ENCODE peak calls at places on chromosomes 11 and 22, in eight cellular contexts. One of them, this sample, is unnamed. For H3K4me1, the result is how much of the 10 kb centered on the place peaks cover.

GRCh38 chr11:118175600-118176399 is 639 bp downstream of the SCN2B start:
- ATAC-seq in K562: no peak
- ATAC-seq in GM23338: peak
- ATAC-seq in HCT116: no peak
- ATAC-seq in upper lobe of left lung: no peak
- ATAC-seq in Panc1: no peak
- ATAC-seq in GM12878: peak
- ATAC-seq in HepG2: no peak
- ATAC-seq in this sample: no peak

GRCh38 chr22:24957043-24957442 is 4.5 kb downstream of the KIAA1671 start:
- ATAC-seq in Panc1: no peak
- ATAC-seq in upper lobe of left lung: no peak
- ATAC-seq in GM12878: no peak
- ATAC-seq in K562: no peak
- ATAC-seq in HCT116: no peak
- ATAC-seq in GM23338: no peak
- ATAC-seq in HepG2: no peak
- ATAC-seq in this sample: no peak

GRCh38 chr11:128888034-128888985 is 2.8 kb upstream of the KCNJ5 start:
- ATAC-seq in K562: no peak
- ATAC-seq in HCT116: no peak
- ATAC-seq in upper lobe of left lung: no peak
- ATAC-seq in HepG2: no peak
- ATAC-seq in Panc1: no peak
- ATAC-seq in GM12878: no peak
- ATAC-seq in GM23338: peak
- ATAC-seq in this sample: no peak

GRCh38 chr22:17811119-17811518 is 36.9 kb upstream of the BID start:
- ATAC-seq in upper lobe of left lung: no peak
- ATAC-seq in HepG2: no peak
- ATAC-seq in GM23338: no peak
- ATAC-seq in GM12878: no peak
- ATAC-seq in Panc1: no peak
- ATAC-seq in HCT116: no peak
- ATAC-seq in K562: peak
- ATAC-seq in this sample: no peak

GRCh38 chr11:61917043-61917356 is 366 bp downstream of the RAB3IL1 start:
- ATAC-seq in HepG2: no peak
- ATAC-seq in Panc1: peak
- ATAC-seq in GM12878: no peak
- ATAC-seq in upper lobe of left lung: no peak
- ATAC-seq in HCT116: no peak
- ATAC-seq in GM23338: peak
- ATAC-seq in K562: no peak
- ATAC-seq in this sample: peak

GRCh38 chr11:128684582-128685382 is 9.1 kb upstream of the FLI1 start:
- ATAC-seq in Panc1: no peak
- ATAC-seq in GM23338: peak
- ATAC-seq in K562: no peak
- ATAC-seq in upper lobe of left lung: no peak
- ATAC-seq in HCT116: no peak
- ATAC-seq in HepG2: no peak
- ATAC-seq in GM12878: peak
- ATAC-seq in this sample: no peak

GRCh38 chr11:103183981-103184592 is 74.9 kb downstream of the DYNC2H1 start:
- ATAC-seq in HCT116: no peak
- ATAC-seq in GM23338: no peak
- ATAC-seq in Panc1: no peak
- ATAC-seq in upper lobe of left lung: no peak
- ATAC-seq in K562: no peak
- ATAC-seq in GM12878: no peak
- ATAC-seq in HepG2: no peak
- ATAC-seq in this sample: no peak

GRCh38 chr11:109480251-109480650 is 58.3 kb downstream of the C11orf87 start:
- ATAC-seq in GM12878: no peak
- ATAC-seq in HCT116: no peak
- ATAC-seq in GM23338: peak
- ATAC-seq in upper lobe of left lung: no peak
- ATAC-seq in K562: no peak
- ATAC-seq in Panc1: no peak
- ATAC-seq in HepG2: no peak
- ATAC-seq in this sample: no peak

GRCh38 chr11:84003181-84003580 is 717.0 kb upstream of the CCDC90B start:
- ATAC-seq in HepG2: no peak
- ATAC-seq in Panc1: no peak
- ATAC-seq in HCT116: no peak
- ATAC-seq in GM12878: no peak
- ATAC-seq in upper lobe of left lung: no peak
- ATAC-seq in K562: no peak
- ATAC-seq in GM23338: no peak
- ATAC-seq in this sample: no peak

GRCh38 chr11:122180435-122180834 is 64.4 kb upstream of the BLID start:
- ATAC-seq in upper lobe of left lung: peak
- ATAC-seq in GM23338: peak
- ATAC-seq in HCT116: peak
- ATAC-seq in K562: no peak
- ATAC-seq in Panc1: peak
- ATAC-seq in GM12878: no peak
- ATAC-seq in HepG2: no peak
- ATAC-seq in this sample: peak

GRCh38 chr11:1916132-1916985 is 3.1 kb upstream of the TNNT3 start:
- ATAC-seq in GM12878: peak
- ATAC-seq in K562: no peak
- ATAC-seq in GM23338: no peak
- ATAC-seq in HepG2: no peak
- ATAC-seq in upper lobe of left lung: no peak
- ATAC-seq in HCT116: no peak
- ATAC-seq in Panc1: no peak
- ATAC-seq in this sample: no peak

GRCh38 chr11:65717906-65718305 is 2.7 kb downstream of the RNASEH2C start:
- ATAC-seq in upper lobe of left lung: no peak
- ATAC-seq in HCT116: no peak
- ATAC-seq in Panc1: no peak
- ATAC-seq in GM12878: no peak
- ATAC-seq in HepG2: no peak
- ATAC-seq in K562: no peak
- ATAC-seq in GM23338: no peak
- ATAC-seq in this sample: no peak

GRCh38 chr22:28903719-28904118 is 20.3 kb downstream of the ZNRF3 start:
- ATAC-seq in Panc1: no peak
- ATAC-seq in GM12878: no peak
- ATAC-seq in K562: no peak
- ATAC-seq in HCT116: no peak
- ATAC-seq in HepG2: no peak
- ATAC-seq in upper lobe of left lung: peak
- ATAC-seq in GM23338: peak
- ATAC-seq in this sample: no peak

GRCh38 chr11:31687256-31687655 is 123.9 kb downstream of the PAX6 start:
- ATAC-seq in GM12878: no peak
- ATAC-seq in upper lobe of left lung: no peak
- ATAC-seq in GM23338: no peak
- ATAC-seq in HCT116: no peak
- ATAC-seq in HepG2: no peak
- ATAC-seq in K562: no peak
- ATAC-seq in Panc1: no peak
- ATAC-seq in this sample: no peak

GRCh38 chr22:24185001-24185500 is 3.8 kb downstream of the SUSD2 start:
- ATAC-seq in K562: no peak
- ATAC-seq in GM12878: no peak
- ATAC-seq in HCT116: no peak
- ATAC-seq in Panc1: no peak
- ATAC-seq in upper lobe of left lung: no peak
- ATAC-seq in HepG2: no peak
- ATAC-seq in GM23338: no peak
- ATAC-seq in this sample: no peak

GRCh38 chr11:46719543-46720218 is 668 bp downstream of the F2 start:
- ATAC-seq in GM23338: no peak
- ATAC-seq in HCT116: no peak
- ATAC-seq in Panc1: peak
- ATAC-seq in HepG2: no peak
- ATAC-seq in K562: peak
- ATAC-seq in GM12878: no peak
- ATAC-seq in upper lobe of left lung: no peak
- ATAC-seq in this sample: no peak

GRCh38 chr11:110098645-110099044 is 5.5 kb downstream of the ZC3H12C start:
- ATAC-seq in HepG2: peak
- ATAC-seq in HCT116: peak
- ATAC-seq in upper lobe of left lung: no peak
- ATAC-seq in GM12878: peak
- ATAC-seq in Panc1: peak
- ATAC-seq in K562: peak
- ATAC-seq in GM23338: no peak
- ATAC-seq in this sample: no peak

GRCh38 chr11:57761301-57762234 is at the start of gene CTNND1:
- ATAC-seq in HCT116: peak
- ATAC-seq in GM12878: peak
- ATAC-seq in GM23338: peak
- ATAC-seq in K562: peak
- ATAC-seq in upper lobe of left lung: peak
- ATAC-seq in Panc1: peak
- ATAC-seq in HepG2: peak
- ATAC-seq in this sample: peak

GRCh38 chr11:57762235-57762866 is 749 bp downstream of the CTNND1 start:
- ATAC-seq in Panc1: no peak
- ATAC-seq in upper lobe of left lung: peak
- ATAC-seq in HCT116: no peak
- ATAC-seq in K562: peak
- ATAC-seq in GM23338: peak
- ATAC-seq in GM12878: peak
- ATAC-seq in HepG2: no peak
- ATAC-seq in this sample: no peak

GRCh38 chr11:57764527-57764926 is 2.9 kb downstream of the CTNND1 start:
- ATAC-seq in HCT116: no peak
- ATAC-seq in Panc1: no peak
- ATAC-seq in GM23338: no peak
- ATAC-seq in upper lobe of left lung: no peak
- ATAC-seq in HepG2: peak
- ATAC-seq in K562: peak
- ATAC-seq in GM12878: peak
- ATAC-seq in this sample: no peak

GRCh38 chr11:57764972-57765371 is 3.4 kb downstream of the CTNND1 start:
- ATAC-seq in upper lobe of left lung: no peak
- ATAC-seq in K562: peak
- ATAC-seq in HCT116: no peak
- ATAC-seq in GM12878: peak
- ATAC-seq in HepG2: no peak
- ATAC-seq in GM23338: no peak
- ATAC-seq in Panc1: no peak
- ATAC-seq in this sample: no peak

GRCh38 chr11:57763568-57763967 is 2.0 kb downstream of the CTNND1 start:
- ATAC-seq in GM12878: peak
- ATAC-seq in upper lobe of left lung: no peak
- ATAC-seq in Panc1: peak
- ATAC-seq in K562: peak
- ATAC-seq in HepG2: peak
- ATAC-seq in HCT116: peak
- ATAC-seq in GM23338: peak
- ATAC-seq in this sample: no peak
- H3K4me3 ChIP-seq in GM12878: peak
- H3K4me3 ChIP-seq in upper lobe of left lung: peak
- H3K4me3 ChIP-seq in Panc1: peak
- H3K4me3 ChIP-seq in K562: peak
- H3K4me3 ChIP-seq in HepG2: peak
- H3K4me3 ChIP-seq in HCT116: peak
- H3K4me3 ChIP-seq in GM23338: peak
- H3K4me3 ChIP-seq in this sample: peak

GRCh38 chr11:71112990-71113389 is 139.4 kb downstream of the SHANK2 start:
- ATAC-seq in Panc1: no peak
- ATAC-seq in GM12878: no peak
- ATAC-seq in HepG2: no peak
- ATAC-seq in upper lobe of left lung: no peak
- ATAC-seq in K562: no peak
- ATAC-seq in GM23338: peak
- ATAC-seq in HCT116: no peak
- ATAC-seq in this sample: no peak
- TF ChIP-seq POLR2AphosphoS5 in Panc1: no peak
- TF ChIP-seq POLR2AphosphoS5 in GM12878: no peak
- TF ChIP-seq POLR2AphosphoS5 in HepG2: no peak
- TF ChIP-seq POLR2AphosphoS5 in upper lobe of left lung: no peak
- TF ChIP-seq POLR2AphosphoS5 in K562: no peak
- TF ChIP-seq POLR2AphosphoS5 in GM23338: no peak
- TF ChIP-seq POLR2AphosphoS5 in HCT116: no peak
- TF ChIP-seq POLR2AphosphoS5 in this sample: no peak

DNA sequence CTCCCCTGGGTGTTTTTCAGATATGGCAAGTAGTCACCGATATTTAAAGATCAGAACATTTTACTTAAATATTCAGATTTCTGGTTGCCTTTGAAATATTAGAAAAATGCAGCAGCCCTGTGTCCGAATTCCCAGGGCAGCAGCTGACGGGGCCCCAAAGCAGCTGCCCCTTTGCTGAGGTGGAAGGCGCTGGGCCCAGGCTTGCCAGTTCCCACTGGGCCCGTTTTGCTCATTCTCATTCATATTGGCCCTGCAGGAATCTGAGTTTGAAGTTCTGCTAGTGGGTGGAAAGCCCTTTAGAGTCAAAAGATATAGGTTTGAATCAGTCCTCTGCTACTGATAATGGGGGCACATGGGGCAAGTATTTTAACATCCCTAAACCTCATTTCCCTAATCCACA is 692.1 kb downstream of the OPCML start:
- ATAC-seq in GM23338: peak
- ATAC-seq in HCT116: no peak
- ATAC-seq in Panc1: no peak
- ATAC-seq in upper lobe of left lung: no peak
- ATAC-seq in HepG2: no peak
- ATAC-seq in K562: no peak
- ATAC-seq in GM12878: no peak
- ATAC-seq in this sample: no peak
- H3K4me1 ChIP-seq in GM23338: under half
- H3K4me1 ChIP-seq in HCT116: under half
- H3K4me1 ChIP-seq in Panc1: under half
- H3K4me1 ChIP-seq in upper lobe of left lung: under half
- H3K4me1 ChIP-seq in HepG2: under half
- H3K4me1 ChIP-seq in K562: under half
- H3K4me1 ChIP-seq in GM12878: under half
- H3K4me1 ChIP-seq in this sample: under half

GRCh38 chr11:26948881-26949280 is 45.0 kb upstream of the FIBIN start:
- ATAC-seq in GM23338: no peak
- ATAC-seq in HCT116: no peak
- ATAC-seq in Panc1: no peak
- ATAC-seq in HepG2: no peak
- ATAC-seq in K562: no peak
- ATAC-seq in upper lobe of left lung: no peak
- ATAC-seq in GM12878: no peak
- ATAC-seq in this sample: no peak

GRCh38 chr11:26949846-26950245 is 44.1 kb upstream of the FIBIN start:
- ATAC-seq in Panc1: no peak
- ATAC-seq in HCT116: no peak
- ATAC-seq in K562: no peak
- ATAC-seq in HepG2: no peak
- ATAC-seq in GM23338: no peak
- ATAC-seq in upper lobe of left lung: no peak
- ATAC-seq in GM12878: no peak
- ATAC-seq in this sample: no peak

GRCh38 chr11:26946209-26946828 is 47.6 kb upstream of the FIBIN start:
- ATAC-seq in K562: no peak
- ATAC-seq in GM12878: no peak
- ATAC-seq in HCT116: no peak
- ATAC-seq in upper lobe of left lung: no peak
- ATAC-seq in Panc1: no peak
- ATAC-seq in HepG2: no peak
- ATAC-seq in GM23338: no peak
- ATAC-seq in this sample: no peak

GRCh38 chr11:26947379-26947844 is 46.5 kb upstream of the FIBIN start:
- ATAC-seq in upper lobe of left lung: peak
- ATAC-seq in GM12878: no peak
- ATAC-seq in HCT116: no peak
- ATAC-seq in K562: no peak
- ATAC-seq in GM23338: no peak
- ATAC-seq in Panc1: no peak
- ATAC-seq in HepG2: no peak
- ATAC-seq in this sample: peak

GRCh38 chr11:26947904-26948639 is 45.8 kb upstream of the FIBIN start:
- ATAC-seq in HepG2: no peak
- ATAC-seq in Panc1: no peak
- ATAC-seq in K562: no peak
- ATAC-seq in GM23338: no peak
- ATAC-seq in upper lobe of left lung: peak
- ATAC-seq in HCT116: no peak
- ATAC-seq in GM12878: no peak
- ATAC-seq in this sample: peak
- H3K4me3 ChIP-seq in HepG2: no peak
- H3K4me3 ChIP-seq in Panc1: no peak
- H3K4me3 ChIP-seq in K562: no peak
- H3K4me3 ChIP-seq in GM23338: no peak
- H3K4me3 ChIP-seq in upper lobe of left lung: no peak
- H3K4me3 ChIP-seq in HCT116: no peak
- H3K4me3 ChIP-seq in GM12878: no peak
- H3K4me3 ChIP-seq in this sample: no peak